ENCODE peak calls at places on chromosome 3, in six cellular contexts. Y is fibroblast of lung; M is CD4-positive, alpha-beta T cell; F is NT2/D1; V is left ventricle myocardium inferior; K is GM06990. J is an unnamed sample.

GRCh38 chr3:142064454-142064853 is 84.9 kb downstream of the TFDP2 start:
- DNase-seq in Y (no peak), M (no peak), F (peak; percentile 28), V (no peak), K (no peak), J (no peak)

GRCh38 chr3:179027326-179027900 is 44.2 kb downstream of the ZMAT3 start:
- DNase-seq in Y (peak; percentile 84), M (no peak), F (no peak), V (no peak), K (no peak), J (no peak)

GRCh38 chr3:37520802-37521350 is 340.8 kb upstream of the CTDSPL start:
- DNase-seq in Y (peak; percentile 59), M (no peak), F (no peak), V (no peak), K (no peak), J (no peak)

GRCh38 chr3:54056521-54056920 is 65.8 kb upstream of the CACNA2D3 start:
- DNase-seq in Y (peak; percentile 61), M (no peak), F (no peak), V (no peak), K (no peak), J (no peak)

GRCh38 chr3:8637348-8637747 is 7.2 kb downstream of the SSUH2 start:
- DNase-seq in Y (no peak), M (no peak), F (no peak), V (no peak), K (no peak), J (no peak)

GRCh38 chr3:132987396-132987795 is 50.8 kb upstream of the TMEM108 start:
- DNase-seq in Y (no peak), M (no peak), F (no peak), V (no peak), K (no peak), J (no peak)

GRCh38 chr3:27559835-27560234 is 75.7 kb upstream of the SLC4A7 start:
- DNase-seq in Y (peak; percentile 93), M (no peak), F (no peak), V (peak; percentile 33), K (no peak), J (no peak)

GRCh38 chr3:72347819-72348319 is 500.4 kb downstream of the SHQ1 start:
- DNase-seq in Y (peak; percentile 94), M (no peak), F (no peak), V (peak; percentile 51), K (peak; percentile 40), J (peak; percentile 84)